ENCODE peak calls at places on chromosomes 11 and 22, in five cellular contexts. L, I, J, O and D are unnamed samples.

GRCh38 chr11:122207505-122207904 is 91.5 kb upstream of the BLID start:
- DNase-seq in L (no peak), J (no peak), I (no peak), O (no peak), D (no peak)

GRCh38 chr11:75463106-75463774 is 30.2 kb upstream of the KLHL35 start:
- DNase-seq in J (no peak), L (peak), O (no peak), I (no peak), D (no peak)

GRCh38 chr22:22943521-22944267 is 56.1 kb downstream of the IGLL5 start:
- DNase-seq in L (no peak), O (peak), I (no peak), J (no peak), D (no peak)

GRCh38 chr11:57974132-57974531 is 49.5 kb upstream of the OR9Q1 start:
- DNase-seq in O (no peak), L (no peak), J (no peak), I (no peak), D (no peak)

GRCh38 chr11:101583180-101584128 is at the start of gene TRPC6:
- DNase-seq in I (peak), O (no peak), L (no peak), J (no peak), D (no peak)

GRCh38 chr11:32829680-32830412 is at the start of gene PRRG4:
- DNase-seq in O (no peak), J (no peak), L (no peak), I (no peak), D (peak)

GRCh38 chr11:59222464-59223065 is 9.8 kb upstream of the MPEG1 start:
- DNase-seq in J (no peak), I (no peak), O (no peak), L (no peak), D (no peak)

GRCh38 chr11:46808804-46809431 is 37.2 kb downstream of the CKAP5 start:
- DNase-seq in O (no peak), I (peak), J (no peak), L (peak), D (peak)

GRCh38 chr11:98940913-98941312 is 79.8 kb upstream of the CNTN5 start:
- DNase-seq in J (no peak), I (no peak), L (no peak), O (no peak), D (no peak)

GRCh38 chr22:18050065-18050464 is 25.7 kb upstream of the MICAL3 start:
- DNase-seq in J (no peak), O (no peak), I (no peak), L (no peak), D (no peak)

GRCh38 chr11:113106507-113106906 is 145.3 kb downstream of the NCAM1 start:
- DNase-seq in O (no peak), I (no peak), L (no peak), J (no peak), D (no peak)

GRCh38 chr11:43576834-43577521 is 103.6 kb upstream of the HSD17B12 start:
- DNase-seq in I (peak), L (peak), O (peak), J (no peak), D (peak)

GRCh38 chr11:98155696-98156095 is 865.1 kb upstream of the CNTN5 start:
- DNase-seq in L (no peak), I (no peak), O (no peak), J (no peak), D (no peak)

GRCh38 chr11:73321342-73322110 is 13.4 kb downstream of the ARHGEF17 start:
- DNase-seq in I (no peak), L (peak), J (no peak), O (no peak), D (peak)

GRCh38 chr11:9799901-9800300 is 136.0 kb downstream of the SWAP70 start:
- DNase-seq in I (no peak), O (no peak), L (no peak), J (no peak), D (no peak)

GRCh38 chr11:9847636-9848035 is 183.8 kb downstream of the SWAP70 start:
- DNase-seq in L (no peak), J (no peak), O (no peak), I (no peak), D (no peak)

GRCh38 chr11:79159657-79160450 is 281.0 kb downstream of the TENM4 start:
- DNase-seq in L (no peak), J (no peak), O (no peak), I (no peak), D (no peak)

GRCh38 chr11:416051-416756 is 1.4 kb upstream of the SIGIRR start:
- DNase-seq in I (no peak), O (no peak), J (no peak), L (no peak), D (peak)
- TF ChIP-seq MYC in I (no peak), O (no peak), J (no peak), L (no peak), D (no peak)

GRCh38 chr22:42721045-42721434 is 370 bp upstream of the A4GALT start:
- DNase-seq in I (no peak), O (no peak), L (no peak), J (no peak), D (no peak)
- H3K4me3 ChIP-seq in I (peak), O (no peak), L (peak), J (peak), D (no peak)

DNA sequence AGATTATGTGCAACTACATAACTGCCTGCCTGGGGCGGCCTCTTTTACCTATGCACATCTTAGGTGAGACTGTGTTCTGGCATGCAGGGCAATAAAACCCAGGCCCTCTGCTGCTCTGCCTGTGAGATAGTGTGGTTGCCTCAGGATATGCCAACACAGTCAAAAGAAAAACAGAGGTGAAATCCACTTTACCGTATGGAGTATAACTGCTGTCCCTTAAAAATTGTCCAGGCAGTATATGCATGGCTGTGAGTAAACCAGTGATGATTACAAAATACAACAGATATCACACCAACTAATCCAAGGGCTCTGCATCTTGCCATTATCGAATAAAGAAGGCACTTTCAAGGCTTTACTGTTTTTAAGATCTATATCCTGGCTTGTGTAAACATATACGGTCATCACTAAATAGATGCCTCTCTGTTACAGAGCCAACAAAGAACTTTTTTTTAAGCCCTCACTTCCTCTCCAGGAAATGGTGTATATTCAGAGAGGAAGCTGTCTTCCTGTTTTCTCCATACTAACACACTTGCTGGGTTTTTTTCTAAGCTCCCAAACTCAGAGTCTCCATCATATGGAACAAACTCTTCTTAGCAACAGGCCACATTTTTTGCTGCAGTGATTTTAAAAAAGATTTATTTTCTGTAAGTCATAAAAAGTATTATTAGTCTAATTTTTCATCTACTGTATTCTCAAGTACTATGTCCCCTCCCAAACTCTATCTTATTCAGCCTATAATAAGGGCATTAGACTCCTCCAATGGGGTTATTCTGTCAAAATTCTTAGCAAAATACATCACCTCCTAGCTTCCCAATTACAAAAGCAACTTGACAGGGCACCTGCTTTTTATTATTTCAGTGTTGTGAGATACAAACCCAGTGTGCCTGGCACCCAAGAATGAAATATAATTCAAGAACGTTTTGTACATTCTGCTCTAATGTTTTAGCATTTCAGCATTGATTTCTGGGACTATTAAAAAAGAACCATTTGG is 135.2 kb downstream of the MAML2 start:
- DNase-seq in L (peak), O (no peak), I (no peak), J (no peak), D (peak)
- TF ChIP-seq MYC in L (no peak), O (no peak), I (no peak), J (no peak), D (no peak)

GRCh38 chr11:104089481-104089880 is 53.0 kb downstream of the DDI1 start:
- DNase-seq in O (no peak), J (no peak), L (peak), I (no peak), D (no peak)
- H3K4me3 ChIP-seq in O (no peak), J (no peak), L (no peak), I (no peak), D (no peak)

DNA sequence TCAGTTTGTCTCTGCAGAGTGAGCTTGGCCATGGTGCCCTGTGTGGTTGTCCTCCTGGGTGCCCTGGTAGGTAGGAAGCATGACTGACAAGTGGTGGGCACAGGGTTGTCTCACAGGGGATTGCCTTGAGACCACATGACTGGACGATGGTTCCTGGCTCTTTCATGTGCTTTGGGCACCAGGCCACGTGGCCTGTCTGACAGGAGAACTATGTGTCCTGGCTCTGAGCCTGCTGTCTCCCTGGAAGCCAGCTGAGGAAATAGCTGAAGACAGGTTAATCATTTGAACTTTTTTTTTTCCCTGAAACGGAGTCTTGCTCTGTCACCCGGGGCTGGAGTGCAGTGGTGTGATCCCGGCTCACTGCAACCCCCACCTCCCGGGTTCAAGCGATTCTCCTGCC is 93.2 kb downstream of the LDLRAD3 start:
- DNase-seq in L (peak), I (no peak), J (no peak), O (no peak), D (no peak)
- TF ChIP-seq MYC in L (no peak), I (no peak), J (no peak), O (no peak), D (no peak)

DNA sequence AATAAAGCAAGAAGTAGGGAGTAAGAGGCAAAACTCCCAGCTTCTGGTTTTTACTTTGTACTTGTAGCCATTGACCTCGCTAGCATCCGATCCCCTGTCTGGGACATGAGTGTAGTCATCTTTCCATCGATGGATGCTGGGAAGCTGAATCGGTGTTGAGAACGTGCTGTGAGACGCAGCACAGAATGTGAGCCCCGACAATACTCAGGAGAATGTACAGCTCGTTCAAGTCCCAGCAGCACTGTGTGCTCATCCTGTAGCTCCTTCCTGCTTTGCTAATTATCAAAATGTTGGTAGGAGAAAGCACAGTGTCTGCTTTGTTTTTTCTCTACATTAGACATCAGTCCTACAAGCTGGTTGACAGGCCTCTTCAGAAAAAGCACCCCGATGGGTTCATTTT is 56.6 kb downstream of the JAM3 start:
- DNase-seq in J (no peak), O (no peak), I (no peak), L (peak), D (no peak)
- H3K4me3 ChIP-seq in J (no peak), O (no peak), I (no peak), L (peak), D (no peak)

GRCh38 chr22:20101638-20102037 is 14.3 kb upstream of the RANBP1 start:
- DNase-seq in J (no peak), O (no peak), L (no peak), I (no peak), D (no peak)

GRCh38 chr22:20105456-20106204 is 10.3 kb upstream of the RANBP1 start:
- DNase-seq in I (no peak), J (no peak), L (no peak), O (no peak), D (no peak)

GRCh38 chr22:20099099-20099711 is 16.7 kb upstream of the RANBP1 start:
- DNase-seq in L (no peak), O (no peak), I (no peak), J (no peak), D (no peak)

GRCh38 chr22:20106205-20106848 is 9.6 kb upstream of the RANBP1 start:
- DNase-seq in J (no peak), I (no peak), L (no peak), O (no peak), D (no peak)

DNA sequence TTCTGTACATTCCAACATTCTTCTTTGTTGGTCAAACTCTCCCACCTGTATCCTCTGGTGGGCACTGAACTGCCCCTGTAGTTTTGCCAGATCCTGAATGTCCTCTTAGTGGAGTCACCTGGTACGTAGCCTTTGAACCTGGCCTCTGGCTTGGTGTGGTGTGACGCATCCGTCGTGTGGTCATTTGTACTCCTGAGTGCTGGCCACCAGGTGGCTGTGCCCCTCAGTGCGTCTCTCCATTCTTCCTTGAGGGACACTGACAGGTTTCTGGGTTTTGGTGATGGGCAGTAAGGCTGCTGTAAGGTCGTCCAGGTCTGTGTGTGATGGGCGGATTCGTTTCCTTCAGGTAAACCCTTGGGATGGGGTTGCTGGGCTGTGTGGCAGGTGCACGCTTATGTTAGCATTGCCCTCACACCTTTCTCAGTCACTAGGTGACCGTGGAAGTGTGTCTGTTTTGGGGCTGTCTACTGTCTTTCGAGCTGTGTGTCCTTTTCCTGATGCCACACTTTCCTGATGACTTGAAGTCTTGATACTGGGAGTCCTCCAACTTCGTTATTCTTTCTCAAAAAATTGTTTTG is 13.6 kb upstream of the RANBP1 start:
- DNase-seq in J (no peak), O (no peak), L (no peak), I (no peak), D (no peak)
- TF ChIP-seq MYC in J (no peak), O (no peak), L (no peak), I (no peak), D (no peak)

DNA sequence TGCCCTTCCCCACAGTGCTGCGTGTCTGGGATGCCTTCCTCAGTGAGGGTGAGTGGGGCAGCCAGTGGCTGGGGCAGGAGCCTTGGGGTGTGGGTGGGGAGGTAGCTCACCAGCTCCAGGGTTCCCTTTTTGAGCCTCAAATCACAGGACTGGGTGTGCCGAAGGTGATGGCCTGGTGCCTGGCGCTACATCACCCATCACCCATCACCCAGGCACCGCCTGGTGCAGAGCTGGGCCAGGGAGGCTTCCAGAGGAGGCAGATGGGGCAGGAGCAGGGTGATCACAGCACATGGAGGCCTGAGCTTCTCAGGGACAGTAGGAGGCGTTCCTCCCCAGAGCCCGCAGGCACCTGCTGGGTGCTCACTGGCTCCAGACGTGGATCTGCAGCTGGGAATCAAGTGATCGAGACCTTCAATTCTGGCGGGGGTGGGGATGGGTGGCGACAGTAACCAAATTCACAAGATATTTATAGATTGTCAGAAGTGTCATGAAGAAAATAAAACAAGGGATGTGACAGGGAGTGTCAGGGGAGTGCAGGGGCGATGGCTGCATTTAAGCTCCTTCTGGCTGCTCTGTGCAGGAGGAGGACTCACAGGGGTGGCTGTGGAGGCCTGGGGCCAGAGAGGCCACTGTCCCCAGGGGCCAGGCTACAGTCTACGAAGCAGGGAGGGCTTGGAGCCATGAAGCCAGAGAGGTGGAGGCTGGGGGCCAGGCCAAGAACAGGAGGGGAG is 3.3 kb downstream of the TBC1D10C start:
- DNase-seq in O (no peak), L (no peak), J (no peak), I (no peak), D (no peak)
- H3K4me3 ChIP-seq in O (no peak), L (no peak), J (peak), I (no peak), D (no peak)

DNA sequence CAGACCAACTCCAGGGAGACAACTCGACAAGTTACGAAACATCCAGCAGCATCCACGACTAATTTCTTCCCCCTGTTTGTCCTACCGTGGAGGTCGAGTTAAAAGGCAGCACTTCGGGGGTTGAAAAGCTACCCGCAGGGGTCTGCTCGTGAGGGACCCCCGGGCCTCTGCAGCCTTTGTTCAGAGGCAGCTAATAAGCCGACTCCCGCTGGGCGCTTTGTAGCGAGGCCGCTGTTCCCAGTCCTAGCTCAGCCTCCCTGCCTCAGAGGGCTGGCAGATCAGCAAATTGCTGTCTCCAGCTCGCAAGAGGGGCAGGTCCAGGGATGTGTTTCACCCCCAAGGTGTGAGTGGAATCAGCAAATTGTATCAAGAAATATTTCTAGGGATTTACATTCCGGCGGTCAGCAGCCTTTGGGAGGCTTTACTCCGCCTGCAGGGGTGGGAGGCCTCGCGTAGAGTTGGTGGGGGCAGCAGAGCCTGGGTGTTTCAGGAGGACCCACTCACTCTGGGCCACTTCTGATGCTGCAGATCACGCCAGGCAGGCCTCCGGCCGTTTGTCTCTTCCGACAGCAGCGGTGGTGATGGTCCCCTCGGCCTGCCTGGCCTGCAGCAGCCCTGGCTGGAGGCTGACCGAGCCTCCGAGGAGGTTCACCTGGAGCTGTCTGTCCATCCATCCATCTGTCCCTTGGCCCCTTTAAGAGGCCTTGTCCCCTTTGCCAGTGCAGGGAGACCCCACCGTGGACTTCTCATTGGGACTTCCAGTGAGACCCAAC is 21.6 kb upstream of the KCNQ1OT1 start:
- DNase-seq in J (no peak), L (no peak), O (no peak), I (no peak), D (no peak)
- TF ChIP-seq MYC in J (no peak), L (no peak), O (no peak), I (no peak), D (no peak)